ENCODE peak calls at places on chromosome 1, in six cellular contexts. M is neural progenitor cell, B is NT2/D1, Q is upper lobe of right lung, N is osteoblast, X is keratinocyte. A is an unnamed sample. For H3K27me3 and H3K36me3, the result is how much of the 10 kb centered on the place peaks cover.

GRCh38 chr1:77406661-77407060 is 124.8 kb downstream of the AK5 start:
- DNase-seq in X (no peak), N (no peak), M (no peak), B (no peak), Q (no peak), A (no peak)

GRCh38 chr1:201715801-201716741 is 112.9 kb upstream of the IPO9 start:
- DNase-seq in X (no peak), N (no peak), B (no peak), Q (peak), M (no peak), A (no peak)

GRCh38 chr1:160148121-160148520 is 3.3 kb upstream of the ATP1A4 start:
- DNase-seq in Q (no peak), B (no peak), N (no peak), X (no peak), M (no peak), A (no peak)

GRCh38 chr1:157580179-157580827 is 17.6 kb downstream of the FCRL4 start:
- DNase-seq in N (peak), M (peak), Q (no peak), X (peak), B (peak), A (peak)

GRCh38 chr1:1118893-1119220 is 3.0 kb upstream of the C1orf159 start:
- DNase-seq in B (no peak), X (no peak), M (no peak), N (peak), Q (peak), A (no peak)

GRCh38 chr1:38826886-38827285 is 32.7 kb downstream of the RRAGC start:
- DNase-seq in B (no peak), M (no peak), Q (no peak), N (no peak), X (no peak), A (no peak)

GRCh38 chr1:235758931-235759330 is 107.8 kb downstream of the LYST start:
- DNase-seq in M (no peak), B (no peak), X (no peak), N (no peak), Q (no peak), A (no peak)

GRCh38 chr1:243562473-243562872 is 287.6 kb downstream of the AKT3 start:
- DNase-seq in M (no peak), X (no peak), N (no peak), B (no peak), Q (no peak), A (no peak)

GRCh38 chr1:39282537-39283216 is 78.2 kb downstream of the MACF1 start:
- DNase-seq in N (no peak), M (no peak), Q (no peak), X (no peak), B (peak), A (no peak)

GRCh38 chr1:13832536-13832935 is 132.5 kb downstream of the PRDM2 start:
- DNase-seq in X (no peak), B (no peak), Q (no peak), N (no peak), M (no peak), A (no peak)

GRCh38 chr1:224896130-224896781 is 33.2 kb upstream of the DNAH14 start:
- DNase-seq in N (no peak), M (no peak), B (no peak), Q (no peak), X (no peak), A (no peak)

GRCh38 chr1:152533327-152533938 is 19.2 kb downstream of the CRCT1 start:
- DNase-seq in N (peak), Q (no peak), X (peak), B (peak), M (no peak), A (peak)

GRCh38 chr1:227791425-227792090 is 23.9 kb upstream of the PRSS38 start:
- DNase-seq in M (no peak), N (no peak), B (no peak), X (no peak), Q (no peak), A (no peak)

GRCh38 chr1:21823980-21824702 is 12.1 kb downstream of the LDLRAD2 start:
- DNase-seq in Q (no peak), X (no peak), N (peak), B (no peak), M (no peak), A (peak)

GRCh38 chr1:25642710-25643109 is 26.1 kb downstream of the MAN1C1 start:
- DNase-seq in Q (no peak), M (no peak), B (no peak), N (peak), X (no peak), A (no peak)

GRCh38 chr1:2190491-2190976 is 4.0 kb downstream of the FAAP20 start:
- DNase-seq in M (no peak), B (no peak), X (no peak), N (no peak), Q (no peak), A (no peak)
- H3K4me3 ChIP-seq in M (no peak), B (no peak), X (no peak), N (peak), Q (peak), A (no peak)

DNA sequence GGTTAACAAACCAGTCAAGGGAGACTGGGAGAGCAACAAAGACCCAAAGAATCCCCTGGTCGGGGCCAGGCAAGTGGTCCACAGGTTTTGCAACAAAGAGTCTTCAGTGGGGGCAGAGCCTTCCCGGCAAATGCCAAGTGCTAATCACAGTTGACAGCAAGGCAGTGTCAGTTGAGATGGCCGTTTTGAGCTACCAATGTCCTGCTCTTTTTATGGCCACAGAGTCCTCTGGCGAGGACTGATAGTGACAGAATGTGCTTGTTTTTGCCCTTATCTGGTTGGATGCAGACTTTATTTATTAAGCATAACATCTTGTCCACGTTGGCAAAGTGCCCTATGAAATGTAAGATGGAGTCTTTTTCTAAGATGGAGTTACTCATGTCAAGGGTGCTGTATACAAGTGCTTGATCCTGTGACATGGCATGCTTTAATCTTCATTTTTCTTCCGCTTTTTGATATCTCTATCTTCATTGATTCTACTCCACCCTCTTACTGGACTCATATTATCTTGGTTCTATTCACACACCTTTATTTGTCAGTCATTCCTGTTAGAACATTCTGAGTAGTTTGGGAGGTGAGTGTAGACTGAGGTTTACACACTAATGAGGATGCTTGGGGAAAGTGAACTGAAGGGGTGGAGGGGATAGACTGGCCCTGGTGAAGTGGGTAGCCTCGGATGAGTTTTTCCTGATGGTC is 51.8 kb downstream of the KCNK1 start:
- DNase-seq in M (no peak), B (no peak), X (no peak), Q (no peak), N (no peak), A (no peak)
- H3K27me3 ChIP-seq in M (under half), B (under half), X (under half), Q (under half), N (under half), A (under half)

GRCh38 chr1:44481701-44482100 is 76.6 kb downstream of the RNF220 start:
- DNase-seq in M (peak), B (no peak), Q (no peak), N (no peak), X (no peak), A (no peak)
- H3K36me3 ChIP-seq in M (under half), B (under half), Q (under half), N (under half), X (under half), A (under half)

GRCh38 chr1:103525114-103525606 is 339 bp upstream of the RNPC3 start:
- DNase-seq in Q (no peak), N (no peak), M (peak), B (peak), X (no peak), A (peak)
- H3K4me3 ChIP-seq in Q (peak), N (peak), M (peak), B (no peak), X (peak), A (no peak)

GRCh38 chr1:205421728-205422127 is at the start of gene LEMD1:
- DNase-seq in M (no peak), X (no peak), N (no peak), B (no peak), Q (no peak), A (no peak)
- H3K27me3 ChIP-seq in M (under half), X (under half), N (half or more), B (under half), Q (under half), A (under half)

GRCh38 chr1:205098242-205098641 is 14.0 kb upstream of the TMEM81 start:
- DNase-seq in B (no peak), Q (no peak), M (no peak), X (no peak), N (no peak), A (no peak)
- H3K36me3 ChIP-seq in B (half or more), Q (half or more), M (under half), X (under half), N (half or more), A (under half)

GRCh38 chr1:91798241-91798648 is 87.7 kb downstream of the TGFBR3 start:
- DNase-seq in M (no peak), N (no peak), X (no peak), B (no peak), Q (no peak), A (no peak)
- H3K4me3 ChIP-seq in M (no peak), N (no peak), X (no peak), B (no peak), Q (no peak), A (no peak)